ENCODE peak calls at places on chromosomes 4 and X, in seven cellular contexts. One of them, this sample, is unnamed.

GRCh38 chr4:158870282-158871049 is 101.6 kb downstream of the FNIP2 start:
- DNase-seq in DND-41: peak
- DNase-seq in stimulated activated CD8-positive, alpha-beta memory T cell treated with anti-CD3 and anti-CD28 coated beads, Interleukin-15, amount 100 ng/mL, for 24 hours: no peak
- DNase-seq in astrocyte of the hippocampus: no peak
- DNase-seq in Peyer's patch: no peak
- DNase-seq in left ventricle myocardium superior: no peak
- DNase-seq in EH: no peak
- DNase-seq in this sample: no peak

GRCh38 chrX:54178100-54178940 is 4.7 kb downstream of the FAM120C start:
- DNase-seq in DND-41: no peak
- DNase-seq in stimulated activated CD8-positive, alpha-beta memory T cell treated with anti-CD3 and anti-CD28 coated beads, Interleukin-15, amount 100 ng/mL, for 24 hours: no peak
- DNase-seq in astrocyte of the hippocampus: peak
- DNase-seq in Peyer's patch: no peak
- DNase-seq in left ventricle myocardium superior: no peak
- DNase-seq in EH: peak
- DNase-seq in this sample: no peak

GRCh38 chr4:155544547-155544946 is 122.1 kb upstream of the GUCY1A1 start:
- DNase-seq in DND-41: no peak
- DNase-seq in stimulated activated CD8-positive, alpha-beta memory T cell treated with anti-CD3 and anti-CD28 coated beads, Interleukin-15, amount 100 ng/mL, for 24 hours: no peak
- DNase-seq in astrocyte of the hippocampus: no peak
- DNase-seq in Peyer's patch: no peak
- DNase-seq in left ventricle myocardium superior: peak
- DNase-seq in EH: no peak
- DNase-seq in this sample: no peak

GRCh38 chr4:23889814-23890269 is at the start of gene PPARGC1A:
- DNase-seq in DND-41: no peak
- DNase-seq in stimulated activated CD8-positive, alpha-beta memory T cell treated with anti-CD3 and anti-CD28 coated beads, Interleukin-15, amount 100 ng/mL, for 24 hours: no peak
- DNase-seq in astrocyte of the hippocampus: peak
- DNase-seq in Peyer's patch: peak
- DNase-seq in left ventricle myocardium superior: peak
- DNase-seq in EH: peak
- DNase-seq in this sample: peak

GRCh38 chrX:50081282-50081955 is 119.4 kb downstream of the AKAP4 start:
- DNase-seq in DND-41: no peak
- DNase-seq in stimulated activated CD8-positive, alpha-beta memory T cell treated with anti-CD3 and anti-CD28 coated beads, Interleukin-15, amount 100 ng/mL, for 24 hours: no peak
- DNase-seq in astrocyte of the hippocampus: peak
- DNase-seq in Peyer's patch: peak
- DNase-seq in left ventricle myocardium superior: peak
- DNase-seq in EH: peak
- DNase-seq in this sample: peak

GRCh38 chr4:101954351-101954750 is 163.8 kb downstream of the BANK1 start:
- DNase-seq in DND-41: no peak
- DNase-seq in stimulated activated CD8-positive, alpha-beta memory T cell treated with anti-CD3 and anti-CD28 coated beads, Interleukin-15, amount 100 ng/mL, for 24 hours: no peak
- DNase-seq in astrocyte of the hippocampus: no peak
- DNase-seq in Peyer's patch: no peak
- DNase-seq in left ventricle myocardium superior: no peak
- DNase-seq in EH: no peak
- DNase-seq in this sample: no peak

GRCh38 chr4:89539797-89540711 is 232.5 kb upstream of the GPRIN3 start:
- DNase-seq in DND-41: no peak
- DNase-seq in stimulated activated CD8-positive, alpha-beta memory T cell treated with anti-CD3 and anti-CD28 coated beads, Interleukin-15, amount 100 ng/mL, for 24 hours: no peak
- DNase-seq in astrocyte of the hippocampus: peak
- DNase-seq in Peyer's patch: no peak
- DNase-seq in left ventricle myocardium superior: no peak
- DNase-seq in EH: peak
- DNase-seq in this sample: no peak

GRCh38 chr4:165656829-165657467 is 216.1 kb upstream of the TLL1 start:
- DNase-seq in DND-41: no peak
- DNase-seq in stimulated activated CD8-positive, alpha-beta memory T cell treated with anti-CD3 and anti-CD28 coated beads, Interleukin-15, amount 100 ng/mL, for 24 hours: no peak
- DNase-seq in astrocyte of the hippocampus: no peak
- DNase-seq in Peyer's patch: no peak
- DNase-seq in left ventricle myocardium superior: no peak
- DNase-seq in EH: no peak
- DNase-seq in this sample: no peak

GRCh38 chrX:53317365-53318069 is 36.1 kb upstream of the IQSEC2 start:
- DNase-seq in DND-41: peak
- DNase-seq in stimulated activated CD8-positive, alpha-beta memory T cell treated with anti-CD3 and anti-CD28 coated beads, Interleukin-15, amount 100 ng/mL, for 24 hours: peak
- DNase-seq in astrocyte of the hippocampus: peak
- DNase-seq in Peyer's patch: peak
- DNase-seq in left ventricle myocardium superior: peak
- DNase-seq in EH: peak
- DNase-seq in this sample: peak

GRCh38 chr4:38993683-38994082 is 38.5 kb downstream of the TMEM156 start:
- DNase-seq in DND-41: no peak
- DNase-seq in stimulated activated CD8-positive, alpha-beta memory T cell treated with anti-CD3 and anti-CD28 coated beads, Interleukin-15, amount 100 ng/mL, for 24 hours: no peak
- DNase-seq in astrocyte of the hippocampus: no peak
- DNase-seq in Peyer's patch: no peak
- DNase-seq in left ventricle myocardium superior: no peak
- DNase-seq in EH: no peak
- DNase-seq in this sample: no peak

GRCh38 chrX:18702362-18703195 is 4.9 kb upstream of the PPEF1 start:
- DNase-seq in DND-41: no peak
- DNase-seq in stimulated activated CD8-positive, alpha-beta memory T cell treated with anti-CD3 and anti-CD28 coated beads, Interleukin-15, amount 100 ng/mL, for 24 hours: no peak
- DNase-seq in astrocyte of the hippocampus: peak
- DNase-seq in Peyer's patch: no peak
- DNase-seq in left ventricle myocardium superior: no peak
- DNase-seq in EH: peak
- DNase-seq in this sample: no peak

GRCh38 chr4:53717064-53717549 is 125.8 kb upstream of the LNX1 start:
- DNase-seq in DND-41: no peak
- DNase-seq in stimulated activated CD8-positive, alpha-beta memory T cell treated with anti-CD3 and anti-CD28 coated beads, Interleukin-15, amount 100 ng/mL, for 24 hours: no peak
- DNase-seq in astrocyte of the hippocampus: no peak
- DNase-seq in Peyer's patch: no peak
- DNase-seq in left ventricle myocardium superior: no peak
- DNase-seq in EH: peak
- DNase-seq in this sample: no peak

GRCh38 chrX:17405225-17405969 is 30.4 kb downstream of the NHS start:
- DNase-seq in DND-41: no peak
- DNase-seq in stimulated activated CD8-positive, alpha-beta memory T cell treated with anti-CD3 and anti-CD28 coated beads, Interleukin-15, amount 100 ng/mL, for 24 hours: no peak
- DNase-seq in astrocyte of the hippocampus: peak
- DNase-seq in Peyer's patch: no peak
- DNase-seq in left ventricle myocardium superior: no peak
- DNase-seq in EH: peak
- DNase-seq in this sample: no peak

GRCh38 chrX:17759990-17760389 is 22.7 kb downstream of the SCML1 start:
- DNase-seq in DND-41: no peak
- DNase-seq in stimulated activated CD8-positive, alpha-beta memory T cell treated with anti-CD3 and anti-CD28 coated beads, Interleukin-15, amount 100 ng/mL, for 24 hours: no peak
- DNase-seq in astrocyte of the hippocampus: peak
- DNase-seq in Peyer's patch: no peak
- DNase-seq in left ventricle myocardium superior: no peak
- DNase-seq in EH: no peak
- DNase-seq in this sample: no peak

GRCh38 chr4:147110968-147111367 is 165.3 kb upstream of the TTC29 start:
- DNase-seq in DND-41: no peak
- DNase-seq in stimulated activated CD8-positive, alpha-beta memory T cell treated with anti-CD3 and anti-CD28 coated beads, Interleukin-15, amount 100 ng/mL, for 24 hours: no peak
- DNase-seq in astrocyte of the hippocampus: no peak
- DNase-seq in Peyer's patch: no peak
- DNase-seq in left ventricle myocardium superior: no peak
- DNase-seq in EH: peak
- DNase-seq in this sample: no peak

GRCh38 chrX:3244203-3244743 is 102.2 kb downstream of the MXRA5 start:
- DNase-seq in DND-41: no peak
- DNase-seq in stimulated activated CD8-positive, alpha-beta memory T cell treated with anti-CD3 and anti-CD28 coated beads, Interleukin-15, amount 100 ng/mL, for 24 hours: no peak
- DNase-seq in astrocyte of the hippocampus: peak
- DNase-seq in Peyer's patch: no peak
- DNase-seq in left ventricle myocardium superior: no peak
- DNase-seq in EH: peak
- DNase-seq in this sample: no peak

GRCh38 chr4:113394108-113394729 is 344.8 kb downstream of the ANK2 start:
- DNase-seq in DND-41: no peak
- DNase-seq in stimulated activated CD8-positive, alpha-beta memory T cell treated with anti-CD3 and anti-CD28 coated beads, Interleukin-15, amount 100 ng/mL, for 24 hours: no peak
- DNase-seq in astrocyte of the hippocampus: no peak
- DNase-seq in Peyer's patch: no peak
- DNase-seq in left ventricle myocardium superior: no peak
- DNase-seq in EH: no peak
- DNase-seq in this sample: no peak

This sample was measured in activated CD4-positive, alpha-beta T cell treated with anti-CD3 and anti-CD28 coated beads for 36 hours.